ENCODE peak calls at places on chromosome 18, in nine cellular contexts. One of them, this sample, is unnamed.

GRCh38 chr18:46437019-46437418 is 220.0 kb downstream of the LOXHD1 start:
- DNase-seq in neural progenitor cell: no peak
- DNase-seq in GM23248: no peak
- DNase-seq in HCT116: no peak
- DNase-seq in MM.1S: no peak
- DNase-seq in PC-3: no peak
- DNase-seq in GM23338: no peak
- DNase-seq in SK-N-SH: peak; percentile 85
- DNase-seq in hepatocyte: no peak
- DNase-seq in this sample: no peak

GRCh38 chr18:69727912-69728572 is 219.6 kb downstream of the CD226 start:
- DNase-seq in MM.1S: no peak
- DNase-seq in neural progenitor cell: no peak
- DNase-seq in SK-N-SH: no peak
- DNase-seq in HCT116: no peak
- DNase-seq in hepatocyte: no peak
- DNase-seq in GM23338: peak; percentile 10
- DNase-seq in PC-3: no peak
- DNase-seq in GM23248: no peak
- DNase-seq in this sample: no peak

GRCh38 chr18:9708057-9708881 is at the start of gene RAB31:
- DNase-seq in GM23338: peak; percentile 57
- DNase-seq in MM.1S: peak; percentile 32
- DNase-seq in GM23248: peak; percentile 94
- DNase-seq in PC-3: peak; percentile 20
- DNase-seq in HCT116: no peak
- DNase-seq in neural progenitor cell: peak; percentile 74
- DNase-seq in hepatocyte: peak; percentile 91
- DNase-seq in SK-N-SH: peak; percentile 88
- DNase-seq in this sample: no peak

GRCh38 chr18:31683968-31684278 is 458 bp downstream of the B4GALT6 start:
- DNase-seq in GM23338: no peak
- DNase-seq in GM23248: no peak
- DNase-seq in hepatocyte: no peak
- DNase-seq in MM.1S: no peak
- DNase-seq in HCT116: no peak
- DNase-seq in neural progenitor cell: no peak
- DNase-seq in SK-N-SH: no peak
- DNase-seq in PC-3: no peak
- DNase-seq in this sample: no peak

GRCh38 chr18:49698596-49699025 is 114.7 kb downstream of the ACAA2 start:
- DNase-seq in PC-3: no peak
- DNase-seq in MM.1S: no peak
- DNase-seq in neural progenitor cell: no peak
- DNase-seq in GM23248: no peak
- DNase-seq in SK-N-SH: no peak
- DNase-seq in GM23338: no peak
- DNase-seq in HCT116: no peak
- DNase-seq in hepatocyte: no peak
- DNase-seq in this sample: no peak

GRCh38 chr18:32919799-32920198 is 147.0 kb upstream of the KLHL14 start:
- DNase-seq in hepatocyte: peak; percentile 55
- DNase-seq in SK-N-SH: peak; percentile 17
- DNase-seq in MM.1S: peak; percentile 79
- DNase-seq in PC-3: peak; percentile 38
- DNase-seq in GM23338: peak; percentile 92
- DNase-seq in GM23248: peak; percentile 17
- DNase-seq in neural progenitor cell: peak; percentile 83
- DNase-seq in HCT116: no peak
- DNase-seq in this sample: peak; percentile 82

GRCh38 chr18:32343634-32344033 is 127.0 kb downstream of the GAREM1 start:
- DNase-seq in hepatocyte: no peak
- DNase-seq in HCT116: no peak
- DNase-seq in PC-3: no peak
- DNase-seq in SK-N-SH: no peak
- DNase-seq in neural progenitor cell: no peak
- DNase-seq in MM.1S: no peak
- DNase-seq in GM23338: no peak
- DNase-seq in GM23248: no peak
- DNase-seq in this sample: no peak

GRCh38 chr18:49892148-49892924 is 79.0 kb upstream of the ACAA2 start:
- DNase-seq in HCT116: peak; percentile 44
- DNase-seq in neural progenitor cell: no peak
- DNase-seq in GM23338: no peak
- DNase-seq in GM23248: no peak
- DNase-seq in hepatocyte: no peak
- DNase-seq in MM.1S: no peak
- DNase-seq in SK-N-SH: no peak
- DNase-seq in PC-3: peak; percentile 71
- DNase-seq in this sample: no peak

DNA sequence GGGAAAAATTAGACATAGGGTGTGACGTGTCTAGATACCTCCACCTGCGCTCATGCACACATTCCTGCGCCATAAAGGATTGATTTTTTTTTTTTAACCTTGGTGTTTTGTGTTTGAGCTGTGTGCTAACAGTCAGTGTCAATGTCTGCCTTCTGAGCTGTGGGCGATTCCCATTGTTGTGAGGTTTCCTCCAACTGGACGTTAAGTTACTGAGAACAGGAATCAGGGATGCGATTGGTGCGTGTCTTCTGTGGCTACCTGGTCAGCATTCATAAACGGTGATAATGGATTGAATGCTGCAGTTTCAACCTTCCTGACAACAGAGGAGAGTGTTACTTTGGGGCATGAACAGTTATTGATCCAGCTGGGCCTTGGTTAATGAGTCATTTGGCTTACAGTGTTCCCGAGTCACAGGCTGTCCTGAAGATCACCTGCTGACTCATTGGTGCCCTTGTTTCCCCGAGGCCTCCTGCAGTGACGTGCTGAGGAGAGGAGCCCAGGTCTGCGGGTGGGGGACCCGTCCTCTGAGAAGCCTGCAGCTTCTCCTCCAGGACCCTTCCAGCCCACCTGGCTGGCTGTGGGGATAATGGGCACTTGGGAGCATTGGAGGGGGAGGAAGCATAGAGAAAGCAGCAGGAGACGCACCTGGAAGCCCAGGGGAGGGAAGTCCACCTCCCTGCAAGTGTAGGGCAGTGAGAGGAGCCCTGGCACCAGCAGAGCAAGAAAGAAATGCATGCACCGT is 25.8 kb upstream of the CABYR start:
- DNase-seq in SK-N-SH: no peak
- DNase-seq in MM.1S: no peak
- DNase-seq in HCT116: peak; percentile 90
- DNase-seq in neural progenitor cell: no peak
- DNase-seq in hepatocyte: peak; percentile 77
- DNase-seq in PC-3: peak; percentile 84
- DNase-seq in GM23248: peak; percentile 54
- DNase-seq in GM23338: no peak
- DNase-seq in this sample: no peak
- H3K4me3 ChIP-seq in SK-N-SH: no peak overlapping the region
- H3K4me3 ChIP-seq in MM.1S: no peak overlapping the region
- H3K4me3 ChIP-seq in HCT116: no peak overlapping the region
- H3K4me3 ChIP-seq in neural progenitor cell: no peak overlapping the region
- H3K4me3 ChIP-seq in hepatocyte: no peak overlapping the region
- H3K4me3 ChIP-seq in PC-3: peak overlapping the region; percentile 35
- H3K4me3 ChIP-seq in GM23248: no peak overlapping the region
- H3K4me3 ChIP-seq in GM23338: no peak overlapping the region
- H3K4me3 ChIP-seq in this sample: no peak overlapping the region

DNA sequence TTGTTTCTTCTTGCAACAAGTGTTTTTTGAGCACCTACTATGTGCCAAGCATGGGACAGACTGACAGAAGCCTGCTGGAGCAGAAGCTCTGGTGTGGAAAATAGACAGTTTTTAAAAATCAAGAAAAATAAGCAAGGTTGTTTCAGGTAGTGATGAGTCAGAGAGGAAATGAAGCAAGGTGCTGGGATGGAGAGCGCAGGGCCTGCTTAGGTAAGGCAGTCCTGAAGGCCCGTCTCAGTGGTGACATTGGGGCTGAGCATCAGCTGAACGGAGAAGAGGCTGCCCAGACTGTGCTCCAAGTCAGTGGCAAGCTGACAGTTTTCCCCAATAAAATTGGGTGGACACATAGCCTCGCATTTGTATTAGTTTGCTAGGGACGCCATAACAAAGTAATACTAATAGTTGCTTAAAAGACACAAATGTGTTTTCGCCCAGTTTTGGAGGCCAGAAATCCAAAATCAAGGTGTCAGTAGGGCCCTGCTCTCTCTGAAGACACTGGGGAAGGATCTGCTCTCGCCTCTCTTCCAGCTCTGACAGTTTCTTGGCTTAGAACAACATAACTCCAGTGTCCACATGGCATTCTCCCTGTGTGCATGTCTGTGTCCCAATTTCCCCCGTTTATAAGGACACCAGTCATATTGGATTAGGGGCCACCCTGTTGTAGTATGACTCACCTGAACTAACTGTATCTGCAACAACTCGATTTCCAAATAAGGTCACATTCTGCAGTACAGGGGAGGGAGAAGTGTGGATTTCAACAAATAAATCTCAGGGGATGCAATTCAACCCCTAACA is 263.4 kb downstream of the SS18 start:
- DNase-seq in MM.1S: no peak
- DNase-seq in HCT116: no peak
- DNase-seq in PC-3: no peak
- DNase-seq in SK-N-SH: no peak
- DNase-seq in neural progenitor cell: no peak
- DNase-seq in GM23248: peak; percentile 48
- DNase-seq in hepatocyte: no peak
- DNase-seq in GM23338: no peak
- DNase-seq in this sample: no peak
- TF ChIP-seq EZH2phosphoT487 in MM.1S: no peak
- TF ChIP-seq EZH2phosphoT487 in HCT116: no peak
- TF ChIP-seq EZH2phosphoT487 in PC-3: no peak
- TF ChIP-seq EZH2phosphoT487 in SK-N-SH: no peak
- TF ChIP-seq EZH2phosphoT487 in neural progenitor cell: no peak
- TF ChIP-seq EZH2phosphoT487 in GM23248: no peak
- TF ChIP-seq EZH2phosphoT487 in hepatocyte: no peak
- TF ChIP-seq EZH2phosphoT487 in GM23338: no peak
- TF ChIP-seq EZH2phosphoT487 in this sample: no peak

GRCh38 chr18:58640891-58641610 is 12.2 kb upstream of the ALPK2 start:
- DNase-seq in SK-N-SH: no peak
- DNase-seq in GM23338: peak; percentile 17
- DNase-seq in HCT116: no peak
- DNase-seq in hepatocyte: no peak
- DNase-seq in PC-3: peak; percentile 28
- DNase-seq in MM.1S: no peak
- DNase-seq in neural progenitor cell: no peak
- DNase-seq in GM23248: no peak
- DNase-seq in this sample: no peak

GRCh38 chr18:58639237-58639636 is 10.3 kb upstream of the ALPK2 start:
- DNase-seq in HCT116: no peak
- DNase-seq in neural progenitor cell: no peak
- DNase-seq in PC-3: no peak
- DNase-seq in SK-N-SH: no peak
- DNase-seq in hepatocyte: no peak
- DNase-seq in MM.1S: no peak
- DNase-seq in GM23248: no peak
- DNase-seq in GM23338: no peak
- DNase-seq in this sample: no peak

GRCh38 chr18:58638446-58638845 is 9.6 kb upstream of the ALPK2 start:
- DNase-seq in HCT116: no peak
- DNase-seq in GM23248: no peak
- DNase-seq in SK-N-SH: no peak
- DNase-seq in GM23338: no peak
- DNase-seq in PC-3: no peak
- DNase-seq in neural progenitor cell: no peak
- DNase-seq in MM.1S: no peak
- DNase-seq in hepatocyte: no peak
- DNase-seq in this sample: peak; percentile 25

GRCh38 chr18:58639751-58640427 is 11.0 kb upstream of the ALPK2 start:
- DNase-seq in GM23338: peak; percentile 68
- DNase-seq in HCT116: no peak
- DNase-seq in hepatocyte: no peak
- DNase-seq in PC-3: peak; percentile 82
- DNase-seq in SK-N-SH: no peak
- DNase-seq in MM.1S: peak; percentile 43
- DNase-seq in neural progenitor cell: no peak
- DNase-seq in GM23248: peak; percentile 68
- DNase-seq in this sample: no peak

DNA sequence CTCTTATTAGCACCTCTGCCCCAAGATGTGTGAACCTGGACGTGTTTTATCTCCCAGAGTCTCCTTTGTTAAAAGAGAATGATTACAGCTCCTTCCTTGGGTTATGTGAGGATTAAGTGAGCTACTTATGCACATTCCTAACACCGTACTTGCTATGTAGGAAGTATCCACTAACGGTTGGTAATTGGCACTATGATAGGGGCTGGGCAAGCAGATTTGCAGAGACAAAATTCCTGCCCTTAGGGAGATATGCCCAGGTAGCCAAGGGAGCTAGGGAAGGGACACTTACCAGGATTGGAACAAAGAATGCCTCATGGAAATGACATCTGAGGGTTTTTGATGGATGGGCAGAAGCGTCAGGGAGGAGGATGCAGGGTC is 11.5 kb upstream of the ALPK2 start:
- DNase-seq in PC-3: no peak
- DNase-seq in GM23248: no peak
- DNase-seq in GM23338: peak; percentile 26
- DNase-seq in neural progenitor cell: peak; percentile 24
- DNase-seq in hepatocyte: no peak
- DNase-seq in MM.1S: no peak
- DNase-seq in SK-N-SH: no peak
- DNase-seq in HCT116: no peak
- DNase-seq in this sample: no peak
- H2AFZ ChIP-seq in PC-3: no peak overlapping the region
- H2AFZ ChIP-seq in GM23248: no peak overlapping the region
- H2AFZ ChIP-seq in GM23338: no peak overlapping the region
- H2AFZ ChIP-seq in neural progenitor cell: peak overlapping the region; percentile 12
- H2AFZ ChIP-seq in hepatocyte: no peak overlapping the region
- H2AFZ ChIP-seq in MM.1S: peak overlapping the region; percentile 53
- H2AFZ ChIP-seq in SK-N-SH: no peak overlapping the region
- H2AFZ ChIP-seq in HCT116: peak overlapping the region; percentile 71
- H2AFZ ChIP-seq in this sample: no peak overlapping the region

DNA sequence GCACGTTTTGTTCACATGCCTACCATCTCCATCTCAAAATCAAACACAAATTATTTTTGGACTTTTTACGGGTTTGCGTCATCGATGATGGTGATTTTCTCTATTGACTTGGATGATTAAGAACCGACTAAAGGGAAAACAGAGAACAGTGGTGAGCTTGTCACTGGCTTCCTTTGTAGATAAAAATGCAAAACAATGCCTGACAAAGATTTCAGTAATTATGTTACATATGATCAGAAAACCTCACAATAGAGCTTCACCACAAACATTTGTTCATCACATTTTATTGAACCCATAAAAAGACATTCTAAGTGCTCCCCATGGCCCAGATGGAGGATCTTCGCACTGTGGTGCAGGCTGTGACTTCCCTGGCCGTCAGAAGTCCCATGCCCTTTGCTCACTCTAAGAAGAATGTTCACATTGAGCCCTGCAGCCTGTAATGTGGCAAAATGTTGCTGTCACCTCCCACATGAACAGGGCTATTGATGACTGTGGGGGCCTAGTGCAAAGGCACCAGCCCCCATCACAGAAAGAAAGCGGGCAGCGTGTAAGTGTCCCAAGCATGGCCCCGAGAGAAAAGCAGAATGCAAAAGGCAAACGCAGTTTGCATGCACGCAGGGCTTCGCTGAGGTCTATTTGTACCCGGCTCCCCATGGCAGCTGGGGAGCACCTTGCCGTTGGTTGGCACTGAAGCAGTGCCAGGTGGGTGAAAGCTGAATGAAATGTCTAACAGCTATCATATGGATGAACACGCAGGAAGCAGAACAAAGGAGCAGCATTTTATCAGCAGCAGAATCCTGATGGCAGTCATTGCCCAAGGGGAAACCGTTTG is 60.6 kb downstream of the BCL2 start:
- DNase-seq in GM23338: no peak
- DNase-seq in hepatocyte: no peak
- DNase-seq in PC-3: peak; percentile 79
- DNase-seq in neural progenitor cell: no peak
- DNase-seq in SK-N-SH: peak; percentile 37
- DNase-seq in HCT116: no peak
- DNase-seq in MM.1S: no peak
- DNase-seq in GM23248: no peak
- DNase-seq in this sample: no peak
- H3K4me3 ChIP-seq in GM23338: no peak overlapping the region
- H3K4me3 ChIP-seq in hepatocyte: no peak overlapping the region
- H3K4me3 ChIP-seq in PC-3: peak overlapping the region; percentile 5
- H3K4me3 ChIP-seq in neural progenitor cell: no peak overlapping the region
- H3K4me3 ChIP-seq in SK-N-SH: no peak overlapping the region
- H3K4me3 ChIP-seq in HCT116: no peak overlapping the region
- H3K4me3 ChIP-seq in MM.1S: no peak overlapping the region
- H3K4me3 ChIP-seq in GM23248: no peak overlapping the region
- H3K4me3 ChIP-seq in this sample: no peak overlapping the region

This sample was measured in OCI-LY7.